ENCODE peak calls at places on chromosomes 6 and 20, in seven cellular contexts. One of them, this sample, is unnamed.
A peak's percentile ranks its signal among the peaks of the same experiment; 100 is the strongest.

GRCh38 chr20:23227274-23227673 is 123.3 kb upstream of the NXT1 start:
- DNase-seq in IMR-90: no peak
- DNase-seq in H9: no peak
- DNase-seq in mesenchymal stem cell: no peak
- DNase-seq in H1: no peak
- DNase-seq in trophoblast cell: no peak
- DNase-seq in mesendoderm: no peak
- DNase-seq in this sample: no peak

GRCh38 chr20:50580016-50580747 is 70.0 kb downstream of the PTPN1 start:
- DNase-seq in IMR-90: peak; percentile 41
- DNase-seq in H9: peak; percentile 80
- DNase-seq in mesenchymal stem cell: peak; percentile 73
- DNase-seq in H1: no peak
- DNase-seq in trophoblast cell: peak; percentile 77
- DNase-seq in mesendoderm: peak; percentile 69
- DNase-seq in this sample: peak; percentile 51

GRCh38 chr20:38357653-38358207 is 11.4 kb downstream of the LBP start:
- DNase-seq in IMR-90: peak; percentile 15
- DNase-seq in H9: no peak
- DNase-seq in mesenchymal stem cell: no peak
- DNase-seq in H1: no peak
- DNase-seq in trophoblast cell: peak; percentile 56
- DNase-seq in mesendoderm: no peak
- DNase-seq in this sample: no peak

GRCh38 chr20:53087034-53087777 is 115.0 kb downstream of the TSHZ2 start:
- DNase-seq in IMR-90: no peak
- DNase-seq in H9: no peak
- DNase-seq in mesenchymal stem cell: peak; percentile 40
- DNase-seq in H1: no peak
- DNase-seq in trophoblast cell: no peak
- DNase-seq in mesendoderm: no peak
- DNase-seq in this sample: no peak

GRCh38 chr6:4369616-4370015 is 234.2 kb upstream of the ECI2 start:
- DNase-seq in IMR-90: peak; percentile 80
- DNase-seq in H9: no peak
- DNase-seq in mesenchymal stem cell: peak; percentile 55
- DNase-seq in H1: no peak
- DNase-seq in trophoblast cell: no peak
- DNase-seq in mesendoderm: no peak
- DNase-seq in this sample: no peak

GRCh38 chr6:92716638-92717037 is 702.7 kb downstream of the EPHA7 start:
- DNase-seq in IMR-90: no peak
- DNase-seq in H9: no peak
- DNase-seq in mesenchymal stem cell: no peak
- DNase-seq in H1: no peak
- DNase-seq in trophoblast cell: no peak
- DNase-seq in mesendoderm: no peak
- DNase-seq in this sample: no peak

GRCh38 chr6:3443221-3443515 is 13.7 kb downstream of the SLC22A23 start:
- DNase-seq in IMR-90: no peak
- DNase-seq in H9: no peak
- DNase-seq in mesenchymal stem cell: no peak
- DNase-seq in H1: no peak
- DNase-seq in trophoblast cell: no peak
- DNase-seq in mesendoderm: no peak
- DNase-seq in this sample: no peak

GRCh38 chr20:1933465-1933870 is 38.3 kb downstream of the SIRPA start:
- DNase-seq in IMR-90: peak; percentile 36
- DNase-seq in H9: no peak
- DNase-seq in mesenchymal stem cell: peak; percentile 41
- DNase-seq in H1: no peak
- DNase-seq in trophoblast cell: no peak
- DNase-seq in mesendoderm: no peak
- DNase-seq in this sample: no peak

GRCh38 chr6:42928748-42929087 is 562 bp upstream of the CNPY3 start:
- DNase-seq in IMR-90: no peak
- DNase-seq in H9: no peak
- DNase-seq in mesenchymal stem cell: no peak
- DNase-seq in H1: no peak
- DNase-seq in trophoblast cell: no peak
- DNase-seq in mesendoderm: no peak
- DNase-seq in this sample: no peak

GRCh38 chr6:37321101-37321500 is 32.7 kb upstream of the RNF8 start:
- DNase-seq in IMR-90: no peak
- DNase-seq in H9: no peak
- DNase-seq in mesenchymal stem cell: no peak
- DNase-seq in H1: no peak
- DNase-seq in trophoblast cell: no peak
- DNase-seq in mesendoderm: no peak
- DNase-seq in this sample: no peak

GRCh38 chr6:12288844-12289654 is 1.1 kb upstream of the EDN1 start:
- DNase-seq in IMR-90: peak; percentile 74
- DNase-seq in H9: peak; percentile 70
- DNase-seq in mesenchymal stem cell: peak; percentile 75
- DNase-seq in H1: peak; percentile 39
- DNase-seq in trophoblast cell: peak; percentile 91
- DNase-seq in mesendoderm: peak; percentile 96
- DNase-seq in this sample: peak; percentile 59

GRCh38 chr20:14948416-14948815 is 611.0 kb upstream of the FLRT3 start:
- DNase-seq in IMR-90: no peak
- DNase-seq in H9: no peak
- DNase-seq in mesenchymal stem cell: no peak
- DNase-seq in H1: no peak
- DNase-seq in trophoblast cell: no peak
- DNase-seq in mesendoderm: peak; percentile 89
- DNase-seq in this sample: no peak

GRCh38 chr20:20360464-20360863 is 7.4 kb upstream of the INSM1 start:
- DNase-seq in IMR-90: peak; percentile 69
- DNase-seq in H9: peak; percentile 52
- DNase-seq in mesenchymal stem cell: peak; percentile 63
- DNase-seq in H1: no peak
- DNase-seq in trophoblast cell: peak; percentile 74
- DNase-seq in mesendoderm: peak; percentile 73
- DNase-seq in this sample: no peak

GRCh38 chr6:104940238-104940880 is 16.5 kb upstream of the LIN28B start:
- DNase-seq in IMR-90: no peak
- DNase-seq in H9: peak; percentile 87
- DNase-seq in mesenchymal stem cell: peak; percentile 25
- DNase-seq in H1: peak; percentile 38
- DNase-seq in trophoblast cell: peak; percentile 69
- DNase-seq in mesendoderm: peak; percentile 89
- DNase-seq in this sample: no peak

GRCh38 chr6:95805699-95806098 is 210.1 kb upstream of the FUT9 start:
- DNase-seq in IMR-90: no peak
- DNase-seq in H9: no peak
- DNase-seq in mesenchymal stem cell: no peak
- DNase-seq in H1: no peak
- DNase-seq in trophoblast cell: no peak
- DNase-seq in mesendoderm: no peak
- DNase-seq in this sample: no peak
- H3K4ac ChIP-seq in IMR-90: no peak overlapping the region
- H3K4ac ChIP-seq in H9: no peak overlapping the region
- H3K4ac ChIP-seq in mesenchymal stem cell: no peak overlapping the region
- H3K4ac ChIP-seq in H1: no peak overlapping the region
- H3K4ac ChIP-seq in trophoblast cell: no peak overlapping the region
- H3K4ac ChIP-seq in mesendoderm: no peak overlapping the region
- H3K4ac ChIP-seq in this sample: no peak overlapping the region

GRCh38 chr6:25579902-25580495 is 72.0 kb upstream of the SCGN start:
- DNase-seq in IMR-90: no peak
- DNase-seq in H9: no peak
- DNase-seq in mesenchymal stem cell: no peak
- DNase-seq in H1: no peak
- DNase-seq in trophoblast cell: no peak
- DNase-seq in mesendoderm: no peak
- DNase-seq in this sample: no peak
- H2BK120ac ChIP-seq in IMR-90: no peak overlapping the region
- H2BK120ac ChIP-seq in H9: no peak overlapping the region
- H2BK120ac ChIP-seq in mesenchymal stem cell: no peak overlapping the region
- H2BK120ac ChIP-seq in H1: no peak overlapping the region
- H2BK120ac ChIP-seq in trophoblast cell: no peak overlapping the region
- H2BK120ac ChIP-seq in mesendoderm: no peak overlapping the region
- H2BK120ac ChIP-seq in this sample: no peak overlapping the region

GRCh38 chr6:31622678-31623077 is 2.2 kb downstream of the PRRC2A start:
- DNase-seq in IMR-90: no peak
- DNase-seq in H9: no peak
- DNase-seq in mesenchymal stem cell: no peak
- DNase-seq in H1: no peak
- DNase-seq in trophoblast cell: peak; percentile 63
- DNase-seq in mesendoderm: no peak
- DNase-seq in this sample: no peak
- H3K4ac ChIP-seq in IMR-90: no peak overlapping the region
- H3K4ac ChIP-seq in H9: no peak overlapping the region
- H3K4ac ChIP-seq in mesenchymal stem cell: no peak overlapping the region
- H3K4ac ChIP-seq in H1: no peak overlapping the region
- H3K4ac ChIP-seq in trophoblast cell: peak overlapping the region; percentile 77
- H3K4ac ChIP-seq in mesendoderm: no peak overlapping the region
- H3K4ac ChIP-seq in this sample: no peak overlapping the region

GRCh38 chr6:138958595-138958994 is 29.5 kb downstream of the REPS1 start:
- DNase-seq in IMR-90: no peak
- DNase-seq in H9: no peak
- DNase-seq in mesenchymal stem cell: no peak
- DNase-seq in H1: no peak
- DNase-seq in trophoblast cell: no peak
- DNase-seq in mesendoderm: no peak
- DNase-seq in this sample: no peak
- H2BK120ac ChIP-seq in IMR-90: no peak overlapping the region
- H2BK120ac ChIP-seq in H9: no peak overlapping the region
- H2BK120ac ChIP-seq in mesenchymal stem cell: no peak overlapping the region
- H2BK120ac ChIP-seq in H1: no peak overlapping the region
- H2BK120ac ChIP-seq in trophoblast cell: no peak overlapping the region
- H2BK120ac ChIP-seq in mesendoderm: no peak overlapping the region
- H2BK120ac ChIP-seq in this sample: no peak overlapping the region

DNA sequence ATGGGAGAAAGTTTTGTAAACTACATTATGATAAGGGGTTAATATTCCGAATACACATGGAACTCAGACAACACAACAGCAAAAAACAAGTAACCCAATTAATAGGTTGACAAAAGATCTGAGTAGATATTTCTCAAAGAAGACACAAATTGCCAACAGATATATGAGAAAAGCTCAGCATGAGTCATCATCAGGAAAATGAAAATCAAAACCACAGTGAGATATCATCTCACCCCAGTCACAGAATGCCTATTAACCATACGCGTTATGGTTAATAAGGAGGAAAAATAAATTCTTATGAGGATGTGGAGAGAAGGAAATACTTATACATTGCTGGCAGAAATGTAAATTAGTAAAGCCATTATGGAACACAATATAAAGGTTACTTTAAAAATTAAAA is 695.0 kb downstream of the COL12A1 start:
- DNase-seq in IMR-90: peak; percentile 21
- DNase-seq in H9: no peak
- DNase-seq in mesenchymal stem cell: no peak
- DNase-seq in H1: no peak
- DNase-seq in trophoblast cell: no peak
- DNase-seq in mesendoderm: no peak
- DNase-seq in this sample: no peak
- H3K4ac ChIP-seq in IMR-90: no peak overlapping the region
- H3K4ac ChIP-seq in H9: no peak overlapping the region
- H3K4ac ChIP-seq in mesenchymal stem cell: no peak overlapping the region
- H3K4ac ChIP-seq in H1: no peak overlapping the region
- H3K4ac ChIP-seq in trophoblast cell: no peak overlapping the region
- H3K4ac ChIP-seq in mesendoderm: no peak overlapping the region
- H3K4ac ChIP-seq in this sample: no peak overlapping the region

This sample was measured in neuronal stem cell.